ENCODE peak calls at places on chromosomes 7 and 10, in five cellular contexts. T is Caki2, B is nephron progenitor cell, I is upper lobe of right lung, A is HT1080. V is an unnamed sample.

GRCh38 chr10:60186315-60187071 is 203.2 kb downstream of the ANK3 start:
- DNase-seq in T (no peak), B (no peak), I (no peak), A (no peak), V (no peak)

GRCh38 chr10:119331031-119331430 is 123.7 kb downstream of the GRK5 start:
- DNase-seq in T (no peak), B (no peak), I (no peak), A (no peak), V (no peak)

GRCh38 chr7:36348256-36348655 is 41.4 kb upstream of the ANLN start:
- DNase-seq in T (peak), B (no peak), I (no peak), A (no peak), V (no peak)

GRCh38 chr7:155405399-155406318 is 52.3 kb upstream of the EN2 start:
- DNase-seq in T (no peak), B (no peak), I (no peak), A (peak), V (peak)

GRCh38 chr10:73017955-73018480 is 63.4 kb upstream of the PLA2G12B start:
- DNase-seq in T (no peak), B (no peak), I (no peak), A (no peak), V (peak)

GRCh38 chr7:1256621-1257020 is 23.9 kb downstream of the UNCX start:
- DNase-seq in T (no peak), B (no peak), I (no peak), A (no peak), V (no peak)

GRCh38 chr7:120521761-120522737 is 249.1 kb downstream of the KCND2 start:
- DNase-seq in T (no peak), B (no peak), I (no peak), A (no peak), V (no peak)

GRCh38 chr7:157963526-157963925 is 624.1 kb downstream of the PTPRN2 start:
- DNase-seq in T (no peak), B (no peak), I (no peak), A (no peak), V (no peak)

GRCh38 chr7:157189405-157189804 is 50.7 kb downstream of the UBE3C start:
- DNase-seq in T (no peak), B (no peak), I (no peak), A (no peak), V (no peak)

GRCh38 chr10:78754269-78755074 is 314.3 kb upstream of the ZMIZ1 start:
- DNase-seq in T (no peak), B (no peak), I (no peak), A (peak), V (peak)

GRCh38 chr7:148911626-148912025 is 27.5 kb upstream of the EZH2 start:
- DNase-seq in T (peak), B (no peak), I (no peak), A (no peak), V (no peak)

GRCh38 chr7:16098585-16099179 is 322.7 kb downstream of the CRPPA start:
- DNase-seq in T (no peak), B (peak), I (no peak), A (no peak), V (no peak)

GRCh38 chr7:150784120-150784736 is 15.9 kb downstream of the TMEM176B start:
- DNase-seq in T (no peak), B (no peak), I (no peak), A (no peak), V (no peak)

GRCh38 chr10:6504296-6504695 is 75.8 kb downstream of the PRKCQ start:
- DNase-seq in T (no peak), B (no peak), I (no peak), A (no peak), V (no peak)

GRCh38 chr7:44318296-44318695 is 7.1 kb downstream of the CAMK2B start:
- DNase-seq in T (no peak), B (no peak), I (peak), A (no peak), V (no peak)

GRCh38 chr7:151272410-151272809 is 23.9 kb upstream of the SMARCD3 start:
- DNase-seq in T (no peak), B (no peak), I (no peak), A (no peak), V (no peak)

GRCh38 chr10:115968236-115968635 is 304.8 kb downstream of the GFRA1 start:
- DNase-seq in T (no peak), B (no peak), I (no peak), A (no peak), V (no peak)

GRCh38 chr10:91681361-91682276 is 48.7 kb upstream of the PPP1R3C start:
- DNase-seq in T (no peak), B (no peak), I (no peak), A (no peak), V (no peak)

GRCh38 chr10:9302142-9302746 is 1247.8 kb downstream of the GATA3 start:
- DNase-seq in T (peak), B (no peak), I (no peak), A (peak), V (no peak)

GRCh38 chr10:21315321-21316220 is 209.9 kb downstream of the SKIDA1 start:
- DNase-seq in T (peak), B (peak), I (peak), A (peak), V (no peak)

GRCh38 chr7:142063551-142064442 is 47.7 kb upstream of the MGAM2 start:
- DNase-seq in T (no peak), B (no peak), I (no peak), A (no peak), V (peak)

V was measured in SJCRH30.